ENCODE peak calls at places on chromosomes 12 and 14, in nine cellular contexts. A is HCT116, T is GM23338, H is PC-3, D is GM23248, Y is OCI-LY7, C is hepatocyte, Z is MM.1S, E is SK-N-SH. K is an unnamed sample.

GRCh38 chr12:78931466-78931990 is 67.0 kb downstream of the SYT1 start:
- DNase-seq in Z (no peak), A (no peak), C (no peak), D (no peak), H (no peak), T (peak), Y (no peak), E (peak), K (peak)

GRCh38 chr14:101893759-101894158 is 70.6 kb upstream of the DYNC1H1 start:
- DNase-seq in Y (no peak), D (no peak), A (no peak), C (no peak), Z (no peak), E (no peak), T (no peak), H (no peak), K (no peak)

GRCh38 chr12:123270380-123271181 is 1.1 kb downstream of the CDK2AP1 start:
- DNase-seq in C (peak), Y (peak), D (peak), H (no peak), A (no peak), Z (no peak), E (peak), T (peak), K (peak)

GRCh38 chr12:12534975-12535374 is 27.7 kb downstream of the DUSP16 start:
- DNase-seq in H (no peak), Z (no peak), Y (no peak), E (no peak), C (no peak), A (no peak), T (no peak), D (no peak), K (no peak)

GRCh38 chr12:104355630-104356029 is 52.1 kb downstream of the EID3 start:
- DNase-seq in D (no peak), H (no peak), Y (no peak), Z (no peak), T (no peak), A (no peak), E (no peak), C (no peak), K (no peak)

GRCh38 chr14:51614707-51615106 is 37.0 kb upstream of the FRMD6 start:
- DNase-seq in H (no peak), D (peak), E (no peak), C (no peak), Y (no peak), A (no peak), T (no peak), Z (peak), K (no peak)

GRCh38 chr12:92365836-92366235 is 220.2 kb upstream of the BTG1 start:
- DNase-seq in A (no peak), E (no peak), H (no peak), C (no peak), Y (no peak), T (no peak), D (no peak), Z (no peak), K (no peak)

GRCh38 chr14:99506269-99506668 is 25.1 kb downstream of the CCNK start:
- DNase-seq in H (no peak), D (no peak), T (no peak), Z (no peak), Y (no peak), E (no peak), A (no peak), C (no peak), K (no peak)

GRCh38 chr12:76420221-76420620 is 72.0 kb upstream of the BBS10 start:
- DNase-seq in H (no peak), C (no peak), Z (no peak), Y (no peak), T (no peak), E (no peak), A (no peak), D (no peak), K (no peak)

GRCh38 chr12:70845268-70845667 is 75.3 kb downstream of the PTPRR start:
- DNase-seq in E (no peak), T (no peak), D (no peak), H (no peak), Z (no peak), A (no peak), C (no peak), Y (no peak), K (no peak)

GRCh38 chr12:103455020-103455763 is 40.6 kb downstream of the C12orf42 start:
- DNase-seq in Z (peak), C (no peak), E (no peak), D (no peak), Y (peak), A (no peak), T (no peak), H (no peak), K (no peak)

GRCh38 chr12:131164096-131164872 is 210.6 kb downstream of the ADGRD1 start:
- DNase-seq in C (no peak), Y (no peak), D (no peak), H (no peak), A (peak), Z (no peak), E (peak), T (no peak), K (no peak)

GRCh38 chr14:68501621-68502052 is 291.2 kb downstream of the ZFP36L1 start:
- DNase-seq in A (no peak), E (no peak), D (no peak), C (no peak), T (no peak), Y (no peak), Z (no peak), H (no peak), K (no peak)

GRCh38 chr14:91237219-91237618 is 7.3 kb downstream of the GPR68 start:
- DNase-seq in Z (no peak), C (no peak), T (no peak), A (no peak), D (peak), Y (no peak), H (no peak), E (no peak), K (no peak)

DNA sequence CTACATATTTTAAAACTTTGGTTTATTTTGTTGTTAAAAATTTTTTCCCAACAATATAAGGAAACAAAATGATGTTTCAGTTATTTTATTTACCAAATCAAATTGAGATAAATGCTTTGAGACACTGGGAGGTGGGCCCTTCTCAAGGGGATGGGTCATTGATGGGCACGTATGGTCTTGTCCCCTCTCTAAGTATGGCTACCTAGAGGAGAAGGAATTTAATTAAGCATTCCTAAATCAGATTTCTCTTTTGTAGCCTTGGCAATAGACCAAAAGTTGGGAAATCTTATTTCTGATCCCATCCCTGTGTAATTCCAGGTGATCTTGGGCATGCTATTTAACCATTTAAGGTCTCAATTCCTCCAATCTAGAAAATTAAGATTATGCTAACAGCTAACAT is 79.0 kb downstream of the SCN8A start:
- DNase-seq in A (no peak), Z (no peak), D (no peak), Y (no peak), C (no peak), T (no peak), E (no peak), H (no peak), K (no peak)
- H3K4me2 ChIP-seq in A (no peak), Z (no peak), D (no peak), Y (no peak), C (no peak), T (no peak), E (no peak), H (no peak), K (no peak)

GRCh38 chr14:93018401-93018800 is 95.5 kb downstream of the CHGA start:
- DNase-seq in C (no peak), Z (no peak), T (no peak), D (peak), Y (no peak), E (no peak), A (no peak), H (no peak), K (no peak)

GRCh38 chr14:93017898-93018297 is 94.9 kb downstream of the CHGA start:
- DNase-seq in H (no peak), E (no peak), D (no peak), Z (no peak), Y (no peak), T (no peak), A (no peak), C (no peak), K (no peak)

GRCh38 chr14:93015505-93015904 is 92.6 kb downstream of the CHGA start:
- DNase-seq in T (no peak), H (no peak), A (no peak), D (no peak), E (no peak), C (no peak), Z (no peak), Y (no peak), K (no peak)

GRCh38 chr14:93016275-93016845 is 93.4 kb downstream of the CHGA start:
- DNase-seq in Y (no peak), E (no peak), A (no peak), Z (no peak), H (no peak), D (no peak), T (no peak), C (no peak), K (no peak)

GRCh38 chr14:93017341-93017797 is 94.4 kb downstream of the CHGA start:
- DNase-seq in Z (no peak), Y (no peak), H (no peak), D (no peak), C (no peak), T (no peak), E (no peak), A (no peak), K (no peak)
- TF ChIP-seq EZH2phosphoT487 in Z (no peak), Y (no peak), H (no peak), D (no peak), C (no peak), T (no peak), E (no peak), A (no peak), K (no peak)

DNA sequence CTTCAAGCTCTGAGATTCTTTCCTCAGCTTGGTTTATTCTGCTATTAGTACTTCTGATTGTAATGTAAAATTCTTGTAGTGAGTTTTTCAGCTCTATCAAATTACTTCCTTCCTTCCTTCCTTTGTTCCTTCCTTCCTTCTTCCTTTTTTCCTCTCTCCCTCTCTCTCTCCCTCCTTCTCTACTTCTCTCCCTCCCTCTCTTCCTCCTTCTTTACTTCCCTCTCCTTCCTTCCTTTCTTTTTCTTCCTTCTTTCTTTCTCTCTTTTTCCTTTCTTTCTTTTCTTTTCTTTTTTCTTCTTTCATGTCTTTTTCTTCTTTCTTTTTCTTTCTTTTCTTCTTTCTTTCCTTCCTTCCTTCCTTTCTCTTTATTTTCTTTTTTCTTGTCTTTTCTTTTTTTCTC is 565.2 kb upstream of the STXBP6 start:
- DNase-seq in T (no peak), E (no peak), Y (no peak), A (no peak), D (no peak), Z (no peak), C (no peak), H (no peak), K (no peak)
- H3K4me2 ChIP-seq in T (no peak), E (no peak), Y (no peak), A (no peak), D (no peak), Z (no peak), C (no peak), H (no peak), K (no peak)

DNA sequence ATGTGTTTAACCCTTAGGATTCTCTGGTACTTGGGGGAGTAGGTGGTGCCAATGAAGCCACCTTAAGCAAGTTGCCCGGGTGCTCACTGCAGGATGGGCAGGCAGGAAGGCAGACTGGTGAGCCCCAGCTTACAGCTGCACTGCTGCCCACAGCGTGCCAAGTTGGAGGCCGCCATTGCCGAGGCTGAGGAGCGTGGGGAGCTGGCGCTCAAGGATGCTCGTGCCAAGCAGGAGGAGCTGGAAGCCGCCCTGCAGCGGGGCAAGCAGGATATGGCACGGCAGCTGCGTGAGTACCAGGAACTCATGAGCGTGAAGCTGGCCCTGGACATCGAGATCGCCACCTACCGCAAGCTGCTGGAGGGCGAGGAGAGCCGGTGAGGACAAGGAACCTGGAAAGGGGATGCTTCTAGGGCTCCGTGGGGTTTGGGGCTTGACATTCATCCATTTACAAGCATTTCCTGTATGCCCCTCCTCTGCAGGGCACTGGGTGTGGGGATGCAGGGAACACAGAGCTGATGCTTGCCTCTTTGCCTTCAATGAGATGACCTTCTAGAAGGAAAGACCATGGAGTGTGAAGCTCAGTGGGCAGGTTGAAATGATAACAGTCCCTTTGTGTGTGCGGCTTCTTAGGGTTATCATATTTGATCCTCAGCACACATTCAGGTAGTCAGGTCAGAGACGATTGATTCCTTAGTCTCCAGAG is 12.4 kb downstream of the KRT7 start:
- DNase-seq in Y (no peak), T (peak), A (no peak), C (no peak), E (no peak), H (peak), D (no peak), Z (no peak), K (no peak)
- TF ChIP-seq EZH2phosphoT487 in Y (no peak), T (no peak), A (no peak), C (no peak), E (no peak), H (no peak), D (no peak), Z (no peak), K (no peak)

GRCh38 chr12:54417712-54418440 is 1.2 kb downstream of the ITGA5 start:
- DNase-seq in T (peak), A (no peak), H (no peak), E (peak), C (no peak), Y (no peak), D (peak), Z (no peak), K (peak)

GRCh38 chr12:54418441-54419087 is 502 bp downstream of the ITGA5 start:
- DNase-seq in C (no peak), D (peak), A (no peak), T (peak), H (no peak), Y (no peak), Z (no peak), E (peak), K (no peak)

GRCh38 chr12:54415223-54415929 is 3.7 kb downstream of the ITGA5 start:
- DNase-seq in Z (no peak), D (peak), E (no peak), C (no peak), H (no peak), T (no peak), Y (no peak), A (no peak), K (no peak)

GRCh38 chr12:54419088-54419887 is at the start of gene ITGA5:
- DNase-seq in E (peak), H (peak), Y (no peak), Z (no peak), A (peak), C (peak), T (peak), D (peak), K (peak)

GRCh38 chr12:54416908-54417603 is 2.0 kb downstream of the ITGA5 start:
- DNase-seq in D (peak), E (no peak), T (no peak), C (no peak), A (no peak), Z (no peak), H (no peak), Y (no peak), K (no peak)
- H3K4me2 ChIP-seq in D (peak), E (peak), T (peak), C (peak), A (peak), Z (no peak), H (peak), Y (no peak), K (peak)

GRCh38 chr12:101566318-101566717 is 28.5 kb upstream of the MYBPC1 start:
- DNase-seq in H (no peak), A (peak), T (peak), E (no peak), C (no peak), Y (no peak), Z (no peak), D (no peak), K (peak)
- TF ChIP-seq EZH2phosphoT487 in H (no peak), A (no peak), T (no peak), E (no peak), C (no peak), Y (no peak), Z (no peak), D (no peak), K (no peak)